ENCODE peak calls at places on chromosomes 3 and 15, in seven cellular contexts. H, R, N, I, Z, J and B are unnamed samples.

GRCh38 chr3:134796313-134797079 is 1.4 kb downstream of the EPHB1 start:
- DNase-seq in N (no peak), I (no peak), Z (no peak), J (peak), H (no peak), R (no peak), B (no peak)

GRCh38 chr15:55403531-55403930 is 4.6 kb downstream of the CCPG1 start:
- DNase-seq in R (no peak), J (no peak), N (no peak), H (no peak), I (no peak), Z (peak), B (no peak)

GRCh38 chr3:27479816-27480543 is 4.2 kb downstream of the SLC4A7 start:
- DNase-seq in I (no peak), Z (no peak), N (no peak), R (no peak), H (no peak), J (no peak), B (no peak)

GRCh38 chr3:45993421-45994027 is 2.1 kb downstream of the FYCO1 start:
- DNase-seq in N (no peak), Z (no peak), I (no peak), H (peak), R (no peak), J (no peak), B (no peak)

GRCh38 chr3:145942052-145942451 is 218.9 kb downstream of the PLOD2 start:
- DNase-seq in N (no peak), Z (no peak), I (no peak), H (no peak), J (no peak), R (no peak), B (no peak)

GRCh38 chr15:32936283-32936918 is 218.6 kb downstream of the GREM1 start:
- DNase-seq in N (no peak), I (no peak), H (no peak), Z (peak), R (no peak), J (no peak), B (no peak)

GRCh38 chr3:106068795-106069194 is 200.0 kb upstream of the CBLB start:
- DNase-seq in H (no peak), Z (no peak), I (no peak), N (no peak), J (no peak), R (no peak), B (no peak)

GRCh38 chr15:63403254-63403945 is 21.8 kb upstream of the CA12 start:
- DNase-seq in R (no peak), N (no peak), J (no peak), Z (no peak), I (no peak), H (no peak), B (no peak)

GRCh38 chr15:43966646-43967045 is 139.8 kb downstream of the WDR76 start:
- DNase-seq in R (no peak), J (no peak), I (no peak), N (no peak), Z (no peak), H (no peak), B (no peak)

GRCh38 chr15:78302579-78302978 is 3.2 kb upstream of the SKIC8 start:
- DNase-seq in R (no peak), J (no peak), H (no peak), I (no peak), N (no peak), Z (no peak), B (no peak)

GRCh38 chr15:36469567-36469966 is 109.9 kb upstream of the CDIN1 start:
- DNase-seq in N (no peak), R (no peak), Z (no peak), I (no peak), H (no peak), J (no peak), B (no peak)

GRCh38 chr3:48966876-48967361 is 23.1 kb upstream of the P4HTM start:
- DNase-seq in Z (no peak), J (no peak), H (no peak), I (no peak), N (peak), R (no peak), B (no peak)

GRCh38 chr15:29596266-29596665 is 226.0 kb downstream of the TJP1 start:
- DNase-seq in R (no peak), J (no peak), Z (no peak), N (no peak), H (no peak), I (no peak), B (no peak)

GRCh38 chr3:9704343-9705322 is 1.0 kb downstream of the CPNE9 start:
- DNase-seq in N (no peak), R (no peak), I (no peak), J (peak), H (no peak), Z (peak), B (no peak)

GRCh38 chr15:57668074-57668473 is 38.4 kb upstream of the POLR2M start:
- DNase-seq in H (no peak), R (no peak), N (no peak), Z (no peak), I (no peak), J (no peak), B (no peak)

GRCh38 chr15:40358492-40359353 is 704 bp downstream of the DISP2 start:
- DNase-seq in J (no peak), R (no peak), H (peak), Z (no peak), I (no peak), N (no peak), B (no peak)

GRCh38 chr15:35362195-35362829 is 183.7 kb downstream of the DPH6 start:
- DNase-seq in H (no peak), J (no peak), Z (no peak), I (no peak), N (no peak), R (no peak), B (no peak)

GRCh38 chr15:57857871-57858270 is 151.4 kb downstream of the POLR2M start:
- DNase-seq in Z (no peak), H (no peak), R (no peak), N (no peak), I (no peak), J (no peak), B (no peak)

GRCh38 chr3:159828542-159828943 is 160.1 kb upstream of the IL12A start:
- DNase-seq in J (peak), N (no peak), H (no peak), R (no peak), Z (peak), I (no peak), B (no peak)

GRCh38 chr3:8764528-8764927 is 4.9 kb downstream of the OXTR start:
- DNase-seq in Z (no peak), N (no peak), R (no peak), H (no peak), I (no peak), J (no peak), B (no peak)

GRCh38 chr3:125433611-125434041 is 58.5 kb upstream of the ZNF148 start:
- DNase-seq in R (no peak), Z (no peak), J (no peak), N (no peak), I (no peak), H (no peak), B (no peak)

GRCh38 chr3:111919370-111920065 is 59.3 kb upstream of the ABHD10 start:
- DNase-seq in R (no peak), J (no peak), H (no peak), Z (no peak), N (no peak), I (no peak), B (no peak)

GRCh38 chr3:126146525-126147146 is 33.8 kb downstream of the ALDH1L1 start:
- DNase-seq in H (no peak), Z (no peak), R (no peak), N (no peak), J (no peak), I (no peak), B (no peak)